ENCODE peak calls at places on chromosome 21, in six cellular contexts. T is T-helper 9 cell, R is RPMI7951, V is esophagus squamous epithelium, P is substantia nigra, N is smooth muscle cell of the brain vasculature. D is an unnamed sample.

GRCh38 chr21:45308211-45309068 is 20.7 kb upstream of the POFUT2 start:
- DNase-seq in T (no peak), R (peak), V (no peak), P (no peak), N (peak), D (no peak)

GRCh38 chr21:20425856-20426255 is 572.4 kb upstream of the NCAM2 start:
- DNase-seq in T (no peak), R (no peak), V (no peak), P (no peak), N (no peak), D (no peak)

GRCh38 chr21:39132248-39132647 is 51.0 kb downstream of the PSMG1 start:
- DNase-seq in T (no peak), R (no peak), V (no peak), P (no peak), N (no peak), D (no peak)

GRCh38 chr21:34974162-34974981 is 74.7 kb downstream of the RUNX1 start:
- DNase-seq in T (peak), R (no peak), V (no peak), P (no peak), N (no peak), D (no peak)

GRCh38 chr21:39613029-39613934 is 542 bp downstream of the B3GALT5 start:
- DNase-seq in T (no peak), R (no peak), V (no peak), P (no peak), N (no peak), D (no peak)

GRCh38 chr21:44615466-44615865 is 3.6 kb downstream of the KRTAP10-8 start:
- DNase-seq in T (no peak), R (no peak), V (no peak), P (no peak), N (no peak), D (no peak)

GRCh38 chr21:42375141-42375905 is 9.0 kb upstream of the TFF1 start:
- DNase-seq in T (no peak), R (no peak), V (no peak), P (no peak), N (no peak), D (no peak)

GRCh38 chr21:38355353-38355752 is 98.6 kb downstream of the KCNJ15 start:
- DNase-seq in T (no peak), R (no peak), V (no peak), P (no peak), N (no peak), D (no peak)

GRCh38 chr21:34889287-34889536 is 159.9 kb downstream of the RUNX1 start:
- DNase-seq in T (peak), R (peak), V (no peak), P (no peak), N (no peak), D (no peak)

GRCh38 chr21:44454747-44455523 is at the start of gene LRRC3:
- DNase-seq in T (peak), R (peak), V (peak), P (no peak), N (peak), D (no peak)

GRCh38 chr21:21286170-21286798 is 288.1 kb downstream of the NCAM2 start:
- DNase-seq in T (no peak), R (no peak), V (no peak), P (no peak), N (no peak), D (no peak)

GRCh38 chr21:25512095-25513086 is 94.9 kb downstream of the MRPL39 start:
- DNase-seq in T (no peak), R (no peak), V (no peak), P (no peak), N (no peak), D (no peak)

GRCh38 chr21:15894596-15894995 is 164.8 kb downstream of the USP25 start:
- DNase-seq in T (no peak), R (peak), V (no peak), P (no peak), N (no peak), D (no peak)